ENCODE peak calls at places on chromosome X, in nine cellular contexts. M, D, K, F, Y, Q, R, I and V are unnamed samples.
A peak's percentile ranks its signal among the peaks of the same experiment; 100 is the strongest.

GRCh38 chrX:68945603-68946228 is 116.9 kb downstream of the EFNB1 start:
- DNase-seq in M (peak; percentile 55), D (peak; percentile 32), K (no peak), F (no peak), Y (no peak), Q (no peak), R (peak; percentile 66), I (peak; percentile 59), V (no peak)

GRCh38 chrX:68654693-68655092 is 7.2 kb downstream of the STARD8 start:
- DNase-seq in M (no peak), D (no peak), K (no peak), F (no peak), Y (no peak), Q (no peak), R (no peak), I (no peak), V (no peak)

GRCh38 chrX:118975831-118976598 is 1.6 kb downstream of the LONRF3 start:
- DNase-seq in M (no peak), D (no peak), K (peak; percentile 69), F (peak; percentile 84), Y (no peak), Q (peak; percentile 42), R (peak; percentile 85), I (peak; percentile 56), V (no peak)

GRCh38 chrX:5388087-5388486 is 840.6 kb downstream of the NLGN4X start:
- DNase-seq in M (no peak), D (no peak), K (no peak), F (no peak), Y (no peak), Q (no peak), R (no peak), I (no peak), V (no peak)

GRCh38 chrX:81354954-81355353 is 153.1 kb downstream of the SH3BGRL start:
- DNase-seq in M (no peak), D (no peak), K (no peak), F (no peak), Y (no peak), Q (no peak), R (no peak), I (no peak), V (no peak)

GRCh38 chrX:47311857-47312774 is 58.3 kb upstream of the ZNF157 start:
- DNase-seq in M (peak; percentile 71), D (peak; percentile 39), K (peak; percentile 57), F (peak; percentile 62), Y (no peak), Q (no peak), R (no peak), I (peak; percentile 80), V (no peak)

GRCh38 chrX:11665144-11666040 is at the start of gene ARHGAP6:
- DNase-seq in M (peak; percentile 62), D (peak; percentile 24), K (no peak), F (peak; percentile 68), Y (no peak), Q (no peak), R (no peak), I (peak; percentile 86), V (no peak)

GRCh38 chrX:53047228-53047627 is 1.4 kb upstream of the GPR173 start:
- DNase-seq in M (no peak), D (no peak), K (no peak), F (no peak), Y (no peak), Q (no peak), R (no peak), I (peak; percentile 38), V (no peak)

GRCh38 chrX:153818571-153819397 is 11.6 kb downstream of the PDZD4 start:
- DNase-seq in M (no peak), D (no peak), K (peak; percentile 63), F (no peak), Y (no peak), Q (peak; percentile 41), R (peak; percentile 70), I (peak; percentile 35), V (no peak)

GRCh38 chrX:15241258-15241657 is 28.6 kb downstream of the ASB9 start:
- DNase-seq in M (no peak), D (no peak), K (no peak), F (no peak), Y (no peak), Q (no peak), R (no peak), I (no peak), V (no peak)

GRCh38 chrX:139850968-139851367 is 81.9 kb downstream of the ATP11C start:
- DNase-seq in M (peak; percentile 46), D (no peak), K (no peak), F (no peak), Y (no peak), Q (no peak), R (no peak), I (no peak), V (no peak)

GRCh38 chrX:70434352-70434866 is 10.2 kb upstream of the DLG3 start:
- DNase-seq in M (peak; percentile 93), D (peak; percentile 55), K (peak; percentile 54), F (peak; percentile 85), Y (no peak), Q (peak; percentile 91), R (peak; percentile 89), I (peak; percentile 90), V (no peak)

GRCh38 chrX:1778817-1779216 is 164.0 kb downstream of the ASMT start:
- DNase-seq in M (no peak), D (no peak), K (no peak), F (no peak), Y (no peak), Q (no peak), R (no peak), I (no peak), V (no peak)

GRCh38 chrX:259692-260355 is 21.4 kb upstream of the PLCXD1 start:
- DNase-seq in M (peak; percentile 93), D (no peak), K (no peak), F (no peak), Y (no peak), Q (no peak), R (no peak), I (no peak), V (no peak)

GRCh38 chrX:16845686-16846085 is 24.5 kb downstream of the RBBP7 start:
- DNase-seq in M (no peak), D (no peak), K (no peak), F (no peak), Y (no peak), Q (no peak), R (no peak), I (no peak), V (no peak)

GRCh38 chrX:52346462-52347165 is 22.2 kb upstream of the XAGE2 start:
- DNase-seq in M (no peak), D (no peak), K (peak; percentile 58), F (no peak), Y (peak; percentile 58), Q (no peak), R (no peak), I (peak; percentile 14), V (no peak)

GRCh38 chrX:38654302-38654701 is 93.0 kb downstream of the TSPAN7 start:
- DNase-seq in M (no peak), D (peak; percentile 2), K (no peak), F (no peak), Y (no peak), Q (peak; percentile 28), R (no peak), I (peak; percentile 21), V (no peak)

GRCh38 chrX:24426921-24427746 is 38.0 kb upstream of the PDK3 start:
- DNase-seq in M (no peak), D (no peak), K (no peak), F (no peak), Y (no peak), Q (no peak), R (no peak), I (peak; percentile 2), V (no peak)

GRCh38 chrX:48864210-48864609 is 28.8 kb upstream of the PCSK1N start:
- DNase-seq in M (no peak), D (no peak), K (no peak), F (no peak), Y (no peak), Q (no peak), R (no peak), I (peak; percentile 9), V (no peak)

GRCh38 chrX:110741213-110741796 is 54.3 kb downstream of the CHRDL1 start:
- DNase-seq in M (peak; percentile 48), D (peak; percentile 50), K (no peak), F (no peak), Y (peak; percentile 14), Q (no peak), R (no peak), I (peak; percentile 84), V (no peak)

GRCh38 chrX:43064096-43064495 is 286.1 kb upstream of the PPP1R2C start:
- DNase-seq in M (no peak), D (no peak), K (no peak), F (no peak), Y (no peak), Q (no peak), R (no peak), I (no peak), V (no peak)